ENCODE peak calls at places on chromosomes 3 and 15, in five cellular contexts. M is pancreas; K is activated CD8-positive, alpha-beta memory T cell treated with anti-CD3 and anti-CD28 coated beads for 48 hours; P is stimulated activated CD4-positive, alpha-beta T cell treated with anti-CD3 and anti-CD28 coated beads, TNF-alpha, amount 100 ng/mL, for 4 hours; T is left ventricle myocardium inferior. O is an unnamed sample.
A peak's percentile ranks its signal among the peaks of the same experiment; 100 is the strongest.

GRCh38 chr3:123226549-123226948 is 24.8 kb downstream of the SEC22A start:
- DNase-seq in M (no peak), K (no peak), T (no peak), P (no peak), O (no peak)

GRCh38 chr15:45199136-45199810 is 11.5 kb upstream of the SHF start:
- DNase-seq in K (no peak), P (no peak), M (peak; percentile 44), T (no peak), O (peak; percentile 16)

GRCh38 chr3:40780341-40780800 is 255.6 kb downstream of the ZNF621 start:
- DNase-seq in M (peak; percentile 72), T (peak; percentile 77), P (no peak), K (no peak), O (peak; percentile 80)

GRCh38 chr3:144259267-144259666 is 287.6 kb downstream of the DIPK2A start:
- DNase-seq in K (no peak), T (no peak), M (no peak), P (no peak), O (no peak)

GRCh38 chr15:90291679-90292356 is 26.3 kb downstream of the NGRN start:
- DNase-seq in P (no peak), T (no peak), M (peak; percentile 47), K (no peak), O (no peak)

GRCh38 chr15:27059610-27060202 is 88.7 kb downstream of the GABRG3 start:
- DNase-seq in T (no peak), M (peak; percentile 19), K (no peak), P (no peak), O (peak; percentile 58)

GRCh38 chr15:70101459-70102113 is 3.9 kb upstream of the TLE3 start:
- DNase-seq in K (no peak), T (peak; percentile 31), P (no peak), M (peak; percentile 86), O (no peak)

GRCh38 chr3:84998545-84998944 is 39.8 kb downstream of the CADM2 start:
- DNase-seq in P (no peak), T (no peak), K (no peak), M (no peak), O (no peak)

GRCh38 chr3:124780356-124780755 is 50.1 kb downstream of the UMPS start:
- DNase-seq in K (no peak), M (no peak), P (no peak), T (peak; percentile 81), O (no peak)

O was measured in head of caudate nucleus.